ENCODE peak calls at places on chromosome 21, in four cellular contexts. Q, R, J and T are unnamed samples.

GRCh38 chr21:33296156-33296555 is 28.6 kb upstream of the IFNAR1 start:
- DNase-seq in R (no peak), J (no peak), Q (no peak), T (no peak)

GRCh38 chr21:45942755-45943629 is 38.6 kb upstream of the COL6A1 start:
- DNase-seq in Q (no peak), J (no peak), R (no peak), T (no peak)

GRCh38 chr21:30072496-30072895 is 94.1 kb downstream of the CLDN17 start:
- DNase-seq in J (no peak), R (peak; percentile 21), Q (peak; percentile 10), T (no peak)

GRCh38 chr21:17139696-17140095 is 373.1 kb upstream of the CXADR start:
- DNase-seq in J (no peak), R (no peak), Q (no peak), T (no peak)

GRCh38 chr21:33451634-33452071 is 28.1 kb downstream of the TMEM50B start:
- DNase-seq in R (peak; percentile 9), Q (no peak), J (no peak), T (peak; percentile 10)

GRCh38 chr21:44299085-44299457 is 782 bp upstream of the PFKL start:
- DNase-seq in Q (no peak), R (no peak), J (no peak), T (no peak)

GRCh38 chr21:42000908-42001307 is 9.3 kb downstream of the ZBTB21 start:
- DNase-seq in R (no peak), Q (no peak), J (no peak), T (no peak)

GRCh38 chr21:40827509-40827908 is 19.4 kb downstream of the DSCAM start:
- DNase-seq in R (no peak), Q (no peak), J (no peak), T (no peak)

GRCh38 chr21:15943009-15943666 is 213.4 kb downstream of the USP25 start:
- DNase-seq in Q (no peak), J (no peak), R (peak; percentile 16), T (peak; percentile 30)

GRCh38 chr21:29849735-29850176 is 90.0 kb downstream of the GRIK1 start:
- DNase-seq in J (no peak), R (peak; percentile 38), Q (peak; percentile 81), T (peak; percentile 45)

GRCh38 chr21:14453964-14454641 is 71.2 kb upstream of the HSPA13 start:
- DNase-seq in R (no peak), Q (no peak), J (no peak), T (no peak)

GRCh38 chr21:41830764-41831452 is 48.2 kb downstream of the PRDM15 start:
- DNase-seq in R (no peak), Q (no peak), J (no peak), T (no peak)

GRCh38 chr21:37357691-37358090 is 8.9 kb upstream of the DYRK1A start:
- DNase-seq in Q (no peak), R (no peak), J (no peak), T (peak; percentile 80)

GRCh38 chr21:41228006-41228370 is 60.0 kb downstream of the BACE2 start:
- DNase-seq in Q (peak; percentile 66), R (no peak), J (no peak), T (no peak)

GRCh38 chr21:40730051-40730760 is 116.8 kb downstream of the DSCAM start:
- DNase-seq in J (no peak), R (no peak), Q (no peak), T (no peak)

GRCh38 chr21:37146320-37147225 is 73.5 kb downstream of the TTC3 start:
- DNase-seq in R (no peak), Q (no peak), J (no peak), T (no peak)